ENCODE peak calls at places on chromosomes 13 and 19, in six cellular contexts. U is CD4-positive, alpha-beta memory T cell; H is ovary; K is cardiac muscle cell; Y is body of pancreas; A is effector memory CD4-positive, alpha-beta T cell. P is an unnamed sample.

GRCh38 chr13:35693142-35693784 is 216.8 kb upstream of the MAB21L1 start:
- DNase-seq in U (no peak), H (no peak), K (no peak), Y (no peak), A (no peak), P (no peak)

GRCh38 chr19:23779645-23780044 is 21.0 kb upstream of the ZNF681 start:
- DNase-seq in U (no peak), H (no peak), K (no peak), Y (no peak), A (no peak), P (no peak)

GRCh38 chr13:101309014-101309619 is 107.2 kb downstream of the NALCN start:
- DNase-seq in U (no peak), H (no peak), K (no peak), Y (no peak), A (no peak), P (no peak)

GRCh38 chr13:101415358-101416174 is 742 bp downstream of the NALCN start:
- DNase-seq in U (no peak), H (peak), K (no peak), Y (no peak), A (no peak), P (no peak)

GRCh38 chr13:26658972-26659371 is 101.5 kb downstream of the WASF3 start:
- DNase-seq in U (no peak), H (no peak), K (no peak), Y (no peak), A (no peak), P (no peak)

GRCh38 chr19:15297416-15298224 is 34.7 kb downstream of the BRD4 start:
- DNase-seq in U (no peak), H (no peak), K (no peak), Y (peak), A (no peak), P (no peak)

GRCh38 chr19:8334458-8335342 is 8.4 kb downstream of the KANK3 start:
- DNase-seq in U (peak), H (peak), K (peak), Y (peak), A (no peak), P (no peak)

GRCh38 chr13:75771818-75772217 is 135.7 kb downstream of the LMO7 start:
- DNase-seq in U (no peak), H (no peak), K (no peak), Y (no peak), A (no peak), P (no peak)

GRCh38 chr13:114155923-114156883 is 22.9 kb upstream of the CFAP97D2 start:
- DNase-seq in U (peak), H (no peak), K (no peak), Y (no peak), A (no peak), P (no peak)

GRCh38 chr13:42745655-42746054 is 35.7 kb upstream of the FAM216B start:
- DNase-seq in U (no peak), H (no peak), K (no peak), Y (no peak), A (no peak), P (no peak)

GRCh38 chr13:110304256-110304655 is 2.7 kb downstream of the COL4A1 start:
- DNase-seq in U (no peak), H (no peak), K (no peak), Y (no peak), A (no peak), P (no peak)

GRCh38 chr13:110303644-110304043 is 3.3 kb downstream of the COL4A1 start:
- DNase-seq in U (no peak), H (no peak), K (no peak), Y (no peak), A (no peak), P (no peak)

GRCh38 chr13:110305544-110305943 is 1.4 kb downstream of the COL4A1 start:
- DNase-seq in U (no peak), H (no peak), K (no peak), Y (no peak), A (no peak), P (no peak)

GRCh38 chr13:110305949-110306339 is 1.0 kb downstream of the COL4A1 start:
- DNase-seq in U (no peak), H (no peak), K (no peak), Y (no peak), A (no peak), P (no peak)

DNA sequence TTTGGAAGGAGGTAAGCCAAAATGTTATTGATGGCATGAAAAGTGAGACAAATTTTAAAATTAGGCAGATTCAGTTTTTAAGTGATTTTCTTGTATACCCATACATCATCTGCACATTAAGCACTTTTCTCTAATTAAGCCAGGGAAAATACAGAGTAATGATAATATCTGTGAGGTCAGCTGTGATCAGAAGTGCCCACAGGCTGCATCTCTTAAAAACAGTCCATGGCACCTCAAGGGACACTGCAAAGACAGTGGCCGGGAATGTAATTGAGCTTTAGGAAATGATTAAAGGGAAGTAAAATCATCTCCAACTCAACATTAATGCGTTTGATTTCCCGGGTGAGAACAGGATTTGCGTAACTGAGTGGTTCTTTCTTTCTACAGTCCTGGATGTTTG is 2.0 kb downstream of the COL4A1 start:
- DNase-seq in U (no peak), H (no peak), K (no peak), Y (no peak), A (no peak), P (no peak)
- H3K27ac ChIP-seq in U (no peak), H (no peak), K (no peak), Y (peak), A (no peak), P (no peak)

GRCh38 chr13:30848332-30849027 is 57.6 kb upstream of the MEDAG start:
- DNase-seq in U (no peak), H (no peak), K (no peak), Y (no peak), A (no peak), P (no peak)
- H3K27ac ChIP-seq in U (no peak), H (no peak), K (no peak), Y (no peak), A (no peak), P (no peak)

DNA sequence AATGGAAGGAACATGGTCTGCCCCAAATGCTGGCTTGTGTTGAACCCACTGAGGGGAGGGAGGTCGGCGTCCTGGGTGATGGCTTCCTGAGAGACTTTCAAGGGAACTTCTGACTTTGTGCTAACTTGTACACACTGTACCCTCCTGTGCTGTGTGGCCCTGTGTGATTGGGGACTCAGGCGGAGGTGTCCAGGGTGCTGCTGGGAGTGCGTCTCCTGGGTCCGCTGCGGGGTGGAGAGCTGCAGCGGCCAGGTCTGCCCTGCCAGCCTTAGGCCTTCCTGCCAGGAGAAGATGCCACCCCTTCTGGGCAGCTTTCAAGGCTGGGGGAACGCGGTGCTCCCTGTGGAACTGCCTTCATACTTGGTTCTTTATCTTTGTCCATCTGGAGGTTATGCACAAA is 170.1 kb downstream of the URI1 start:
- DNase-seq in U (no peak), H (no peak), K (no peak), Y (no peak), A (no peak), P (no peak)
- H3K27ac ChIP-seq in U (no peak), H (no peak), K (no peak), Y (no peak), A (no peak), P (no peak)

DNA sequence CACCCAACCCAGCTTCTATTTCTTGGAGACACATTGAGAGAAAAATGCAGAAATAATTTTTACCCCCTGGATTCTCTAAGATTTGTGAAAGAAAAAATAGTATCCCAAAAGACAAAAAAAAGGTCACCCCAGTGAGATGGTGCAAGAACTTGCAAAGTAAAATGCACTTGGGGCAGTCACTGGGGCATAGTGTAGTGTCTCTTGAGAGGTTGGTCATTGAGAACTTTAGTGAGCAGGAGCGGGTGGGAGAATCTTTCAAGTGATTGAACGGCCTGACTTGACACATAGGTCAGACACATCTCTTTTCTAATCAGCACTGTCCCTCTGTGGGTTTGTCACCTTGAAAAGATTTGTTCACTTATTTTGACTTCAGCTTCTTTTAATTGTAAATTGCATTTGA is 2.4 kb downstream of the ZNF85 start:
- DNase-seq in U (no peak), H (no peak), K (no peak), Y (no peak), A (no peak), P (no peak)
- H3K27ac ChIP-seq in U (no peak), H (no peak), K (no peak), Y (no peak), A (no peak), P (no peak)

DNA sequence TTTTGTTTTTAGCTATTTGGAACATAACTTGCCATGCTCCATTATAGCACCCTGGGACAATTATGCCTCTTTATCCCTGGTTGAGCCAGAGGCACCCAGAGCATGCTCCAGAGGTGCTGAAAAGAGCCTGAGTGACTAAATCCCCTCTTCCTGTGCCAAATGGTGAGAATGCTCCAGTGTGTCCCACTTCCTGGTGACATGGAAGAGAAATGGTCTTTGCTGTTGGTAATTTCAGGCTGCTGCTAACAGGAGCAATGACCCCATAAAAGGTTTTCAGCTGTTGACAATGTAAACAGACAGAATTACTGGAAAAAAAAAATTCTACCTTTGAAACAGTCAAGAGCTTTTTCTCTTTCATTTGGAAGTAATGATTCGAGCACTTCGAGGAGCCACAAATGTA is 341.8 kb downstream of the FGF9 start:
- DNase-seq in U (no peak), H (no peak), K (no peak), Y (no peak), A (no peak), P (no peak)
- H3K27ac ChIP-seq in U (no peak), H (no peak), K (no peak), Y (no peak), A (no peak), P (no peak)

GRCh38 chr13:33260168-33261098 is 25.1 kb downstream of the STARD13 start:
- DNase-seq in U (no peak), H (no peak), K (peak), Y (peak), A (no peak), P (no peak)
- H3K27ac ChIP-seq in U (no peak), H (no peak), K (peak), Y (no peak), A (no peak), P (peak)

DNA sequence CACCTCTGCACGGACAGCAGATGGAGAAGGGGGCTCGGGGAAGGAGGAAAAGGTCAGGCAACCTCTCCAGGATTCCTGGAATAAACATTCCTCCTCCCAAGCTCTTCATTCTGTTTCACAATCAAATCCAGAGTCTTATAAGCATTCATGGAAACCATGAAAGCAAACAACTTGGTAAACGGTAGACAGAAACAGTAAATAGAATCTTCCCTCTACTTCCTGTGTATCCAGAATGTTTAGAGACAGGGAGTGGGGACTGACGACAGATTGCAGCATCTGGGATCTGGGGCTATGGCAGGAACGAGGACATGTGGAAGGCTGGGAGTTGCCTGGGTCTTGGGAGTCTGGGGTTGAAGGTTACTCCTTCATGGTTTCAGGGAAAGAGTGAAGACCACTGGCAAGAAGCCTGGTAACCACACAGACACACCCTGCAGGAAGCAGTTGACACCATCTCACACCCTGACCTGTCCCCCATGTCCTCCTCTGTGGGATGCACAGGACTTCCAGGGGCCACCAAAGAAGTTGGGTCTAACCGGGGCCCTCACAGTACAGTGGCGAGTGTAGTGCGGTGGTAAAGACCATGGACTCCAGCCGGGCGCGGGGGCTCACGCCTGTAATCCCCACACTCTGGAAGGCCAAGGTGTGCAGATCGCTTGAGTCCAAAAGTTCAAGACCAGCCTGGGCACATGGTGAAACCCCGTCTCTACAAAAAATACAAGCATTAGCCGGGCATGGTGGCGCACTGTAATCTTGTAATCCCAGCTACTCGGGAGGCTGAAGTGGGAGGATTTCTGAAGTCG is 10.7 kb upstream of the FFAR2 start:
- DNase-seq in U (no peak), H (no peak), K (no peak), Y (no peak), A (no peak), P (no peak)
- H3K27ac ChIP-seq in U (no peak), H (peak), K (peak), Y (peak), A (no peak), P (no peak)

GRCh38 chr19:56567274-56568120 is at the start of gene ZNF470:
- DNase-seq in U (peak), H (peak), K (peak), Y (peak), A (peak), P (peak)
- H3K27ac ChIP-seq in U (peak), H (peak), K (peak), Y (peak), A (peak), P (peak)

DNA sequence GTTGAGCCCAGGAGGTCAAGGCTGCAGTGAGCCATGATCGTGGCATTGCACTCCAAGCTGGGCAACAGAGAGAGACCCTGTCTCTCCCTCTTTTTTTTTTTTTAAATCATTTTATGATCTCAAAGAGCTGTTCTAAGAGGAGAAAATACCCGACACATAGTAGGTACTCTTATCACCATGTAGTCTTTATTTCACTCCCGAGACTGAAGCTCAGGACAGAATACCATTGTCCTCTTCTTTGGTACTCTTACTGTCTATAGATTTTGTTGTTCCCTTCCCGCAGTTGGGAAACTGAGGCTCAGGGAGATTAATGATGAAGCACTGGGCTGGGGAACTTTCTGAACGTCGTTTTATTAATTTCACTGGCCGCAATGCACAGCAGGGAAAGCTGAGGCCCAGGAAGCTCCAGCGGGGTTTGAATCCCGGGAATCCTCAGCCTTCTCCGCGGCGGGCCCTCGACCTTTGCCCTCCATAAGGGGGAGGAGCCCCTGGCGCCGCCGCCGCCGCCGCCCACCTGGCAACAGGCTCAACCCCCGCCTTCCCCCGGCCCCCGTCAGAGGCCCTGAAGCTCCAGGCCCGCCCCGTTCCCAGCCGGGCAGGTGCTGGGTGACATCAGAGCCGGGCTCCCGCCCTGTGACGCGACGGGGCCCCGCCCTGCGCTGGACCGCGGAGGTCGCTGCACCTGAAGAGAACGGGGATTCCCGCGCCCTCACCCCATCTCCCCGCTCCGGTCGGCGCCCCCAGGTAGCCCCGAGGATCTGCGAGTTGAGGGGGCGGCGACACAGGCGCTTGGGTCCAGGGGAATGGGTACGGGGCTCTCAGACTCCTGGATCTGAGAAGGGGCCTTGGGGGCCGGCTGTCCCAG is 1.6 kb downstream of the MYH14 start:
- DNase-seq in U (no peak), H (no peak), K (peak), Y (peak), A (no peak), P (no peak)
- H3K27ac ChIP-seq in U (no peak), H (no peak), K (no peak), Y (peak), A (no peak), P (peak)